ENCODE peak calls at places on chromosomes 3 and 15, in ten cellular contexts. C is omental fat pad; K is D341Med; Q is heart right ventricle; X is stimulated activated CD8-positive, alpha-beta memory T cell treated with anti-CD3 and anti-CD28 coated beads, Interleukin-7, amount 100 ng/mL, for 48 hours; D is amygdala; Y is HS-27A; T is GDM1; P is midbrain; G is GOT3. H is an unnamed sample.

GRCh38 chr3:126991366-126992200 is 8.7 kb downstream of the PLXNA1 start:
- DNase-seq in Q (no peak), X (no peak), G (no peak), T (no peak), P (no peak), D (no peak), Y (no peak), K (no peak), C (no peak), H (no peak)

GRCh38 chr3:124282751-124283643 is 291.1 kb upstream of the ROPN1 start:
- DNase-seq in K (no peak), Y (no peak), T (no peak), Q (no peak), P (no peak), X (no peak), G (no peak), C (no peak), D (no peak), H (no peak)

GRCh38 chr15:101126618-101127502 is 125.0 kb downstream of the CHSY1 start:
- DNase-seq in C (no peak), P (no peak), K (peak), Y (no peak), G (no peak), X (no peak), D (no peak), Q (no peak), T (no peak), H (no peak)

GRCh38 chr3:184778426-184779332 is 33.3 kb upstream of the VPS8 start:
- DNase-seq in C (no peak), D (no peak), P (no peak), G (no peak), T (no peak), X (no peak), Q (no peak), Y (no peak), K (no peak), H (no peak)

GRCh38 chr15:89335289-89336041 is 841 bp upstream of the POLG start:
- DNase-seq in X (no peak), P (no peak), Q (no peak), C (no peak), G (no peak), Y (no peak), K (peak), D (no peak), T (no peak), H (no peak)

GRCh38 chr15:45648521-45649200 is 13.8 kb downstream of the SQOR start:
- DNase-seq in C (no peak), K (no peak), Q (no peak), Y (no peak), P (no peak), X (no peak), D (no peak), G (no peak), T (no peak), H (no peak)

GRCh38 chr3:122082357-122082756 is 27.2 kb downstream of the CD86 start:
- DNase-seq in T (no peak), Q (no peak), K (no peak), Y (no peak), X (no peak), C (no peak), P (no peak), D (no peak), G (no peak), H (no peak)

GRCh38 chr3:177596248-177596821 is 399.1 kb upstream of the TBL1XR1 start:
- DNase-seq in Y (no peak), T (no peak), D (no peak), C (no peak), Q (no peak), K (no peak), P (no peak), X (no peak), G (no peak), H (no peak)